ENCODE peak calls at places on chromosomes 13 and 19, in four cellular contexts. Q, N, G and C are unnamed samples.

GRCh38 chr13:95677564-95678386 is 836 bp downstream of the DNAJC3 start:
- DNase-seq in Q (no peak), N (peak), G (no peak), C (peak)

GRCh38 chr19:56670961-56671612 is 470 bp downstream of the ZNF835 start:
- DNase-seq in Q (peak), N (peak), G (no peak), C (no peak)

GRCh38 chr19:34675919-34676318 is 1.0 kb downstream of the SCGB2B2 start:
- DNase-seq in Q (no peak), N (no peak), G (no peak), C (no peak)

GRCh38 chr19:50275577-50276368 is 53.4 kb downstream of the KCNC3 start:
- DNase-seq in Q (no peak), N (no peak), G (no peak), C (no peak)

GRCh38 chr19:12867120-12868099 is 13.8 kb downstream of the DNASE2 start:
- DNase-seq in Q (peak), N (peak), G (peak), C (peak)

GRCh38 chr13:46126552-46127171 is 21.8 kb upstream of the CPB2 start:
- DNase-seq in Q (peak), N (peak), G (peak), C (peak)

GRCh38 chr19:3062165-3063105 is at the start of gene TLE5:
- DNase-seq in Q (peak), N (no peak), G (peak), C (peak)

GRCh38 chr13:102405499-102406079 is 3.7 kb upstream of the FGF14 start:
- DNase-seq in Q (no peak), N (peak), G (no peak), C (peak)

GRCh38 chr19:6000228-6000847 is 22.4 kb upstream of the RANBP3 start:
- DNase-seq in Q (no peak), N (no peak), G (no peak), C (no peak)

GRCh38 chr13:41193469-41193868 is 900 bp downstream of the KBTBD7 start:
- DNase-seq in Q (no peak), N (no peak), G (no peak), C (no peak)

GRCh38 chr13:59623516-59623915 is 540.2 kb downstream of the DIAPH3 start:
- DNase-seq in Q (no peak), N (no peak), G (no peak), C (no peak)

GRCh38 chr19:2229103-2230028 is 6.8 kb downstream of the PLEKHJ1 start:
- DNase-seq in Q (no peak), N (no peak), G (no peak), C (no peak)

GRCh38 chr13:39257642-39258041 is 219.4 kb downstream of the NHLRC3 start:
- DNase-seq in Q (no peak), N (no peak), G (no peak), C (no peak)

GRCh38 chr13:114099918-114100445 is 32.4 kb downstream of the RASA3 start:
- DNase-seq in Q (peak), N (no peak), G (peak), C (peak)

GRCh38 chr19:54337858-54338230 is 1.1 kb downstream of the LILRA4 start:
- DNase-seq in Q (peak), N (no peak), G (no peak), C (no peak)

GRCh38 chr19:18390075-18390909 is 4.3 kb downstream of the GDF15 start:
- DNase-seq in Q (no peak), N (no peak), G (no peak), C (no peak)

GRCh38 chr13:50122465-50122864 is 107.2 kb downstream of the KCNRG start:
- DNase-seq in Q (no peak), N (no peak), G (no peak), C (no peak)

GRCh38 chr19:34588249-34588648 is 88.7 kb downstream of the SCGB2B2 start:
- DNase-seq in Q (no peak), N (no peak), G (no peak), C (no peak)

GRCh38 chr13:106357198-106357597 is 178.3 kb downstream of the EFNB2 start:
- DNase-seq in Q (no peak), N (peak), G (no peak), C (peak)

GRCh38 chr13:98961204-98962105 is 16.4 kb downstream of the DOCK9 start:
- DNase-seq in Q (no peak), N (no peak), G (no peak), C (peak)

GRCh38 chr13:77502104-77502720 is 33.3 kb upstream of the SCEL start:
- DNase-seq in Q (no peak), N (no peak), G (no peak), C (no peak)

GRCh38 chr19:34645551-34645950 is 31.4 kb downstream of the SCGB2B2 start:
- DNase-seq in Q (no peak), N (no peak), G (no peak), C (no peak)

GRCh38 chr19:37699057-37699456 is 20.5 kb downstream of the ZNF607 start:
- DNase-seq in Q (no peak), N (no peak), G (no peak), C (peak)

GRCh38 chr19:4575267-4575793 is 15.8 kb upstream of the SEMA6B start:
- DNase-seq in Q (peak), N (no peak), G (no peak), C (peak)

GRCh38 chr13:108304170-108305068 is 34.9 kb downstream of the TNFSF13B start:
- DNase-seq in Q (no peak), N (no peak), G (no peak), C (no peak)

GRCh38 chr19:7926727-7927604 is 1.0 kb upstream of the CTXN1 start:
- DNase-seq in Q (peak), N (no peak), G (no peak), C (no peak)

GRCh38 chr19:40331052-40331451 is 17.1 kb downstream of the C19orf47 start:
- DNase-seq in Q (peak), N (no peak), G (no peak), C (no peak)